ENCODE peak calls at places on chromosomes 2 and 18, in seven cellular contexts. Y is activated B cell treated with CpG ODN at 0.5 μM for 24 hours, H is cardiac muscle cell, Z is astrocyte, P is WTC11, Q is left lung, W is IMR-90. F is an unnamed sample.

GRCh38 chr2:6800553-6800952 is 65.2 kb downstream of the CMPK2 start:
- DNase-seq in P (no peak), H (no peak), Z (no peak), Q (no peak), W (peak), Y (no peak), F (no peak)

GRCh38 chr2:26727641-26728561 is 35.4 kb downstream of the KCNK3 start:
- DNase-seq in W (no peak), Z (no peak), H (no peak), Q (no peak), P (no peak), Y (no peak), F (no peak)

GRCh38 chr2:221969087-221969829 is 329.5 kb downstream of the PAX3 start:
- DNase-seq in Y (no peak), Q (no peak), W (peak), Z (peak), P (peak), H (peak), F (no peak)

GRCh38 chr2:27954771-27955384 is 64.3 kb downstream of the BABAM2 start:
- DNase-seq in H (peak), W (peak), Q (peak), Z (peak), Y (no peak), P (no peak), F (no peak)

GRCh38 chr2:239937866-239938640 is 87.1 kb downstream of the NDUFA10 start:
- DNase-seq in H (no peak), Y (no peak), Z (no peak), Q (peak), W (no peak), P (peak), F (no peak)

GRCh38 chr2:219418570-219419189 is 503 bp downstream of the DES start:
- DNase-seq in Q (no peak), Z (no peak), W (no peak), H (no peak), P (peak), Y (no peak), F (no peak)

GRCh38 chr2:216379955-216380354 is 7.7 kb upstream of the MARCHF4 start:
- DNase-seq in W (no peak), P (no peak), Y (no peak), H (no peak), Z (no peak), Q (no peak), F (no peak)

GRCh38 chr18:67282796-67283195 is 233.7 kb downstream of the DSEL start:
- DNase-seq in H (no peak), Z (peak), Q (no peak), P (no peak), Y (no peak), W (peak), F (no peak)

GRCh38 chr2:232586943-232587342 is 36.5 kb downstream of the EIF4E2 start:
- DNase-seq in Q (no peak), Z (no peak), P (no peak), Y (no peak), W (no peak), H (no peak), F (no peak)

GRCh38 chr18:63001861-63002260 is 286.5 kb downstream of the PHLPP1 start:
- DNase-seq in Y (no peak), Q (no peak), H (no peak), W (no peak), Z (no peak), P (no peak), F (no peak)

GRCh38 chr2:65113229-65113628 is 16.7 kb downstream of the RAB1A start:
- DNase-seq in Z (no peak), Y (no peak), Q (no peak), H (no peak), P (no peak), W (no peak), F (no peak)

GRCh38 chr2:69436594-69436936 is 670 bp downstream of the NFU1 start:
- DNase-seq in Y (no peak), H (no peak), W (no peak), Q (no peak), Z (no peak), P (no peak), F (no peak)
- TF ChIP-seq CTCF in Y (no peak), H (no peak), W (no peak), Q (no peak), Z (no peak), P (no peak), F (no peak)

DNA sequence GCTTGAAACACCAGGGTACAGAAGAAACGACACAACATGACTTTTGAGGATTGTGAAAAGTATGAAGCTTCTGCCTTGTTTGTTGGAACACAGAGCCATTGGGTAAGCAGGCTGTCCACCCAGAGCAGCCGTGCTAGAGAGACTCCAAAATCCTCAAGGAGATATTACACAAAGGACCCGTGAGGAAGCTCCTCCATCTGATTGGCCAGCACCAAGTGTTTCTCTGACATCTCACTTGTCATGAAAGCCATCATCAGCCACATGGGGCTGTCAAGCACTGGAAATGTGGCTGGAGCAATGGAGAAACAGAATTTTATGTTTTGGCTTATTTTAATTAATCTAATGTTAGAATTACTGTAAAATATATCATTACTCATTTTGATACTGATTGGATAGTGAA is 29.8 kb upstream of the LDAH start:
- DNase-seq in H (no peak), Q (no peak), Z (no peak), P (no peak), Y (no peak), W (no peak), F (no peak)
- TF ChIP-seq CTCF in H (no peak), Q (no peak), Z (no peak), P (no peak), Y (no peak), W (no peak), F (no peak)

GRCh38 chr2:49616800-49617199 is 462.5 kb upstream of the FSHR start:
- DNase-seq in Y (no peak), H (peak), Q (no peak), P (no peak), W (no peak), Z (peak), F (no peak)
- TF ChIP-seq CTCF in Y (no peak), H (peak), Q (peak), P (peak), W (no peak), Z (peak), F (no peak)

GRCh38 chr2:209578394-209579006 is 154.7 kb downstream of the MAP2 start:
- DNase-seq in H (no peak), Y (no peak), Z (no peak), W (no peak), P (no peak), Q (no peak), F (no peak)

GRCh38 chr2:209579236-209579749 is 155.4 kb downstream of the MAP2 start:
- DNase-seq in Y (no peak), Q (no peak), H (no peak), W (no peak), Z (peak), P (peak), F (no peak)

GRCh38 chr2:209574515-209574914 is 150.7 kb downstream of the MAP2 start:
- DNase-seq in Z (no peak), Q (no peak), Y (no peak), H (no peak), W (no peak), P (no peak), F (no peak)

DNA sequence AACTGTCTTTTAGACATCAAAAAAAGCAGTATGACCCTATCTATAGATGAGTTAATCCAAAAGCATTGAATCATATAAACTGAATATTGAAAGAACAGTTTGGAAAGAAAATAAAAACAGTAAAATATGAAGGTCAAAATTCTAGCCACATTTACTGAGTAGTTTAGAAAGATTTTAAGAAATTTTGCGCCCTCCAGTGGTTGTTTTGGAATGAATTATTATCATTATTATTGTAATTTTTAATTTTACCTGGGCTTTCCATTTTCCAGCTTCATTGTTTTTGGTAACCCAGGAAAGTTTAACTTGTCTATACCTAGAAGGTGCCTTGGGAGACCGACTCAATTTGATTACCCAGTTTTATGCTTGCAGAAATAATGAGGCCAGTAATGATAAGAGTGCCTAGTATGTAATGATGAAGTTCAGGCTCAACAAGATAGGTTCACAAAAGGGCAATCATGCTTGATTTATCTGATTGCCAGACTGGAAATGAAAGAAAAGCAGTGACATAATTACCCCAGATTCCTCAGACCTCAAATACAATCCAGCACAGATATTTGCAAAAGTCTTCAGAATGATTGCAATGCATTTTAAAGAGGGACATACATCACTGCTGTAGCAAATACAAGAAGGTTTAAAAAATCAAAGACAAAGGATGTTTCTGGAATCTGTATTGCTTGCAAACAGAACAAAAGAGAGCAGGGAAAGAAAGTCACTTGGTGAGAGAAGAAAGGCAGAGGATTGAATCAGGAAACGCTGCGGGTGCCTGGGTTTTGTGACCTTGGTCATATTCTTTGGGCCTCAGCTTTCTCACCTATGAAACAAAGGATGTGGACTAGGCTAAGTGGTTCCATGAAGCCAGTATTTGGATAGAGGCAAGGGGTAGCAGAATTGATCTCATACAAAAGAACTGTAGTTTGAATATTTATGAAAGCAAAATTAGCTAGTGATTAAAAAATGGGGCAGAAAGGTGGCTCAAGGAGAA is 153.8 kb downstream of the MAP2 start:
- DNase-seq in W (peak), Q (no peak), H (peak), P (no peak), Y (no peak), Z (no peak), F (no peak)
- TF ChIP-seq CTCF in W (peak), Q (peak), H (peak), P (peak), Y (no peak), Z (peak), F (no peak)

GRCh38 chr18:48708807-48709206 is 170.0 kb downstream of the CTIF start:
- DNase-seq in Z (no peak), P (no peak), W (no peak), Y (no peak), H (no peak), Q (no peak), F (no peak)

GRCh38 chr18:48714873-48715272 is 176.0 kb downstream of the CTIF start:
- DNase-seq in Z (no peak), Q (no peak), H (no peak), Y (no peak), W (no peak), P (peak), F (no peak)

GRCh38 chr18:48713302-48713701 is 174.5 kb downstream of the CTIF start:
- DNase-seq in Q (no peak), Y (no peak), H (no peak), P (no peak), W (no peak), Z (no peak), F (no peak)

GRCh38 chr18:48709371-48709770 is 170.5 kb downstream of the CTIF start:
- DNase-seq in Y (no peak), Z (no peak), Q (no peak), W (no peak), P (peak), H (no peak), F (no peak)

DNA sequence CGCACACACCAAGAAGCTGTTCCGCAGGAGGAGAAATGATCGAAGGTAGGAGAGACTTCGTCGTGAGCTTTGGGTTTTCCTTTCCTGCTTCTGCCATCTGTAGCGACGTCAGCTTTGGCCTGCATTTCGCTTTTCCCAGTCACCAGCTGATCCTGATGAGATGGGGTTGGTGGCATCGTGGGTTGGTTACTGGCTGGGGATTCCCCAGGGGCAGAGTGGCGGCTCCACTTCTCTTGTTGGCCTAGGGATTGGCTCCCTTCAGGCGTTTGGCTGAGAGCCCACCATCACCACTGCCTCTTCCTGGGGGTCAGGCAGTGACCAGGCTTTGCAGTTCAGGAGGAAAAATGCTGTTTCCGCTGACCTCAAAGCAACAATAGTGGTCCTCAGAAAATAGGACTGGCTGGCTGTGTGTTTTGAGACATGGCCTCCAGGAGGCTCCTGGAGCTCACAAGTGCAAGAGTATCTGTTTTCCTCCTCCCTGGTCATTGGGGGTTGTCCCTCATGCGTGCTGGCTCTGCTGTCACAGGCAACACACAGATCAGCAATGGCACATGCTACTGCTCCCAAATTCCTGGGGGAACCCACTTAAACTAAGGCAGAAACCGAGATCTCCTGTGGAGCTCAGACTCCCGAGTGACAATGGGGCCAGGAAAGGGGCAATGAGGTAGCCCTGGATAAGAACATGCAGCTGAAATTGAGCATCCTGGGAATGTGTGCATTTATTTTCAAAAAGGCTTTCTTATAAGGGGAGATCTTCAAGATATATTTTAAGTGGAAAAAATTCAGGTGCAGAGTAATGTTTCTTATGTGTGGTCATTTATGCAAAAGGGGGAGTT is 173.0 kb downstream of the CTIF start:
- DNase-seq in W (peak), Z (no peak), H (peak), Y (no peak), P (peak), Q (no peak), F (no peak)
- TF ChIP-seq CTCF in W (peak), Z (peak), H (peak), Y (no peak), P (peak), Q (peak), F (peak)

GRCh38 chr18:8375899-8376512 is 233.2 kb upstream of the RAB12 start:
- DNase-seq in Y (no peak), Q (no peak), H (no peak), W (no peak), P (no peak), Z (no peak), F (no peak)

GRCh38 chr18:8373486-8373885 is 235.8 kb upstream of the RAB12 start:
- DNase-seq in Q (no peak), H (no peak), W (no peak), Z (no peak), Y (no peak), P (no peak), F (no peak)

GRCh38 chr18:8379187-8379941 is 229.9 kb upstream of the RAB12 start:
- DNase-seq in W (no peak), Z (no peak), H (no peak), P (no peak), Y (no peak), Q (no peak), F (no peak)

GRCh38 chr18:8374652-8375051 is 234.6 kb upstream of the RAB12 start:
- DNase-seq in Y (no peak), W (no peak), P (no peak), Q (no peak), Z (peak), H (no peak), F (no peak)

GRCh38 chr18:8375269-8375668 is 234.0 kb upstream of the RAB12 start:
- DNase-seq in P (no peak), W (no peak), H (no peak), Z (no peak), Y (no peak), Q (no peak), F (no peak)
- TF ChIP-seq CTCF in P (no peak), W (no peak), H (no peak), Z (no peak), Y (no peak), Q (no peak), F (no peak)

GRCh38 chr2:23387221-23387550 is 2.2 kb downstream of the KLHL29 start:
- DNase-seq in H (no peak), Q (no peak), P (no peak), W (peak), Z (no peak), Y (no peak), F (no peak)

GRCh38 chr2:23385351-23385747 is 370 bp downstream of the KLHL29 start:
- DNase-seq in Y (no peak), Q (no peak), H (no peak), W (peak), P (peak), Z (peak), F (no peak)

GRCh38 chr2:23387849-23388248 is 2.9 kb downstream of the KLHL29 start:
- DNase-seq in Q (no peak), P (no peak), Y (no peak), H (no peak), W (no peak), Z (no peak), F (no peak)

GRCh38 chr2:23385748-23386421 is 906 bp downstream of the KLHL29 start:
- DNase-seq in W (no peak), Y (peak), Z (no peak), P (peak), Q (no peak), H (peak), F (no peak)

GRCh38 chr2:23386422-23387220 is 1.6 kb downstream of the KLHL29 start:
- DNase-seq in Y (no peak), W (no peak), Q (no peak), P (peak), Z (peak), H (peak), F (no peak)
- TF ChIP-seq CTCF in Y (no peak), W (peak), Q (no peak), P (no peak), Z (no peak), H (no peak), F (no peak)

DNA sequence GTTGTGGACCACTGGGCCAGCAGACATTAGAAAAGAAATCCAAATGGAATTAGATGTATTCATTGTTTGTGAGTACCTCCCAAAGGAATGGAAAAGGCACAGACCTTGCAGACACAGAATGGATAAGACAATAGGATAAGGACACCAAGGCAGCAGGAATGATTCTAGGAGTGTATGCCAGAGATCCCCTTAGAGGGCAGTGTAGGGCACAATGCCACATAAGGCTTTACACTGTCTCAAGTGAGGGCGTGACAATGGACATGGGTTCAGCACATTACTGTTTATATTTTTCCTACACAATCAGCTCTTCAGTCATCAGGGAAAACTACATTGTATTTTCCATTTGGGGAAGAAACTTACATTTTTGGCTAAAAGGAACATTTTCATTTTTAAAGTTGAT is 250.9 kb downstream of the PTH2R start:
- DNase-seq in H (no peak), Z (no peak), Q (no peak), P (peak), Y (no peak), W (no peak), F (no peak)
- TF ChIP-seq CTCF in H (no peak), Z (no peak), Q (no peak), P (no peak), Y (no peak), W (no peak), F (no peak)

F was measured in natural killer cell.